ENCODE peak calls at places on chromosomes 16 and 17, in ten cellular contexts. E is DMS 273 treated with DMSO at 0.1 percent for 48 hours; G is upper lobe of right lung; L is M059J; X is heart right ventricle; P is stimulated activated CD8-positive, alpha-beta memory T cell treated with anti-CD3 and anti-CD28 coated beads, Interleukin-4, amount 100 ng/mL, for 1 hour; V is GM13976; O is body of pancreas; J is OCI-LY7; I is Calu3. S is an unnamed sample.

GRCh38 chr17:60817187-60817586 is 139.5 kb downstream of the BCAS3 start:
- DNase-seq in P (no peak), X (no peak), J (no peak), L (peak; percentile 87), I (no peak), O (no peak), E (no peak), G (no peak), V (no peak), S (no peak)

GRCh38 chr16:84139628-84140258 is 5.2 kb downstream of the HSDL1 start:
- DNase-seq in P (no peak), O (no peak), J (no peak), E (no peak), L (no peak), I (no peak), V (no peak), X (no peak), G (no peak), S (no peak)

GRCh38 chr17:14405189-14405588 is 104.3 kb downstream of the HS3ST3B1 start:
- DNase-seq in X (no peak), I (no peak), E (no peak), P (no peak), G (no peak), J (no peak), V (no peak), L (no peak), O (no peak), S (no peak)

GRCh38 chr16:12239953-12240485 is 263.5 kb downstream of the SNX29 start:
- DNase-seq in E (no peak), O (no peak), L (no peak), G (no peak), P (no peak), J (no peak), V (no peak), I (no peak), X (no peak), S (no peak)

GRCh38 chr16:49464877-49465504 is 91.4 kb downstream of the C16orf78 start:
- DNase-seq in E (no peak), L (no peak), X (no peak), O (no peak), I (no peak), P (no peak), G (no peak), J (peak; percentile 66), V (peak; percentile 65), S (peak; percentile 81)

GRCh38 chr17:82449883-82450356 is 632 bp downstream of the CYBC1 start:
- DNase-seq in G (no peak), J (no peak), P (peak; percentile 15), E (no peak), O (no peak), I (no peak), X (peak; percentile 21), V (no peak), L (no peak), S (no peak)

GRCh38 chr17:77694391-77695363 is 263.8 kb upstream of the TNRC6C start:
- DNase-seq in P (no peak), G (peak; percentile 36), O (no peak), J (no peak), E (no peak), V (no peak), L (no peak), I (no peak), X (no peak), S (no peak)

GRCh38 chr16:88415381-88416323 is 32.9 kb downstream of the ZNF469 start:
- DNase-seq in X (no peak), G (no peak), O (no peak), L (no peak), I (no peak), E (no peak), P (no peak), V (no peak), J (no peak), S (no peak)

GRCh38 chr16:21526923-21527807 is 72.2 kb upstream of the METTL9 start:
- DNase-seq in X (no peak), G (no peak), J (no peak), P (no peak), L (no peak), V (no peak), E (no peak), I (no peak), O (no peak), S (peak; percentile 58)

GRCh38 chr17:48246623-48247022 is 139.1 kb downstream of the SNX11 start:
- DNase-seq in O (no peak), J (no peak), L (peak; percentile 79), I (peak; percentile 32), E (no peak), G (no peak), V (no peak), X (no peak), P (no peak), S (no peak)

GRCh38 chr16:80526418-80527061 is 14.3 kb upstream of the DYNLRB2 start:
- DNase-seq in E (peak; percentile 25), G (no peak), I (peak; percentile 71), P (no peak), O (peak; percentile 54), V (peak; percentile 59), J (peak; percentile 64), X (no peak), L (peak; percentile 71), S (no peak)

GRCh38 chr16:76428858-76429257 is 151.7 kb downstream of the CNTNAP4 start:
- DNase-seq in G (no peak), I (peak; percentile 44), P (no peak), O (peak; percentile 9), E (no peak), L (peak; percentile 4), J (no peak), V (no peak), X (no peak), S (no peak)

GRCh38 chr17:82314012-82314720 is 3.2 kb downstream of the CD7 start:
- DNase-seq in O (no peak), V (no peak), L (no peak), I (no peak), E (no peak), G (no peak), J (no peak), P (no peak), X (no peak), S (no peak)

GRCh38 chr17:72926171-72926570 is 166.3 kb downstream of the SLC39A11 start:
- DNase-seq in P (no peak), J (no peak), O (no peak), X (no peak), G (no peak), I (no peak), L (peak; percentile 26), V (no peak), E (no peak), S (no peak)

GRCh38 chr16:5022521-5022920 is 11.2 kb downstream of the NAGPA start:
- DNase-seq in J (no peak), V (no peak), E (no peak), G (no peak), P (no peak), X (no peak), O (no peak), L (no peak), I (no peak), S (no peak)

GRCh38 chr17:7404737-7405412 is 978 bp upstream of the TMEM256 start:
- DNase-seq in E (no peak), I (peak; percentile 41), P (peak; percentile 45), X (peak; percentile 73), J (no peak), L (peak; percentile 26), V (no peak), O (peak; percentile 48), G (peak; percentile 82), S (peak; percentile 94)

GRCh38 chr17:39196191-39196819 is 1.2 kb downstream of the CACNB1 start:
- DNase-seq in X (no peak), E (no peak), O (no peak), J (no peak), G (no peak), L (no peak), I (no peak), P (no peak), V (no peak), S (no peak)

GRCh38 chr17:55366020-55366481 is 55.6 kb downstream of the MMD start:
- DNase-seq in J (no peak), I (no peak), G (no peak), V (no peak), X (no peak), E (no peak), O (no peak), P (no peak), L (no peak), S (no peak)

GRCh38 chr17:57989011-57989345 is 924 bp upstream of the VEZF1 start:
- DNase-seq in I (peak; percentile 34), O (peak; percentile 43), L (no peak), G (no peak), V (no peak), X (no peak), J (no peak), E (no peak), P (no peak), S (no peak)

GRCh38 chr17:35801583-35802224 is 6.3 kb upstream of the MMP28 start:
- DNase-seq in J (peak; percentile 67), X (peak; percentile 83), V (no peak), L (peak; percentile 64), I (no peak), P (no peak), E (peak; percentile 97), O (peak; percentile 47), G (peak; percentile 75), S (peak; percentile 64)

GRCh38 chr17:17749025-17749772 is 67.9 kb downstream of the RAI1 start:
- DNase-seq in L (no peak), E (no peak), V (no peak), J (peak; percentile 61), X (peak; percentile 51), G (no peak), O (no peak), P (no peak), I (no peak), S (no peak)

GRCh38 chr16:54489225-54489781 is 202.7 kb upstream of the IRX3 start:
- DNase-seq in L (no peak), J (no peak), E (no peak), O (peak; percentile 29), V (no peak), P (no peak), G (no peak), I (no peak), X (no peak), S (no peak)

GRCh38 chr17:7413346-7413985 is 5.8 kb downstream of the NLGN2 start:
- DNase-seq in E (no peak), X (no peak), L (peak; percentile 83), O (no peak), P (no peak), I (no peak), J (no peak), G (no peak), V (no peak), S (no peak)

GRCh38 chr16:66273036-66273435 is 93.5 kb upstream of the CDH5 start:
- DNase-seq in X (no peak), P (no peak), L (no peak), O (no peak), J (no peak), G (no peak), I (no peak), E (no peak), V (no peak), S (no peak)

GRCh38 chr17:73657473-73658116 is 13.3 kb upstream of the SDK2 start:
- DNase-seq in G (peak; percentile 77), E (no peak), O (peak; percentile 73), L (peak; percentile 27), X (peak; percentile 63), I (peak; percentile 73), V (no peak), P (no peak), J (peak; percentile 54), S (peak; percentile 45)

GRCh38 chr16:74575805-74576643 is 30.9 kb downstream of the GLG1 start:
- DNase-seq in P (no peak), X (no peak), G (no peak), I (no peak), V (no peak), J (no peak), L (no peak), E (no peak), O (no peak), S (no peak)

GRCh38 chr17:6729531-6729930 is 16.4 kb upstream of the SLC13A5 start:
- DNase-seq in L (no peak), X (no peak), E (no peak), J (no peak), I (no peak), P (no peak), G (no peak), O (no peak), V (no peak), S (no peak)